ENCODE peak calls at places on chromosomes 5 and 9, in six cellular contexts. X is GM12891, A is HepG2, M is H1, N is K562, H is GM12878. T is an unnamed sample.

GRCh38 chr5:180866296-180866695 is 5.2 kb upstream of the ZFP62 start:
- DNase-seq in X (no peak), A (no peak), M (no peak), N (no peak), H (no peak), T (no peak)

GRCh38 chr9:17725399-17726010 is 146.6 kb downstream of the SH3GL2 start:
- DNase-seq in X (no peak), A (no peak), M (no peak), N (no peak), H (no peak), T (no peak)

GRCh38 chr5:104179057-104179456 is 616.5 kb upstream of the NUDT12 start:
- DNase-seq in X (peak; percentile 3), A (peak; percentile 74), M (peak; percentile 63), N (peak; percentile 71), H (peak; percentile 19), T (no peak)

GRCh38 chr9:5851445-5851844 is 18.5 kb upstream of the ERMP1 start:
- DNase-seq in X (peak; percentile 33), A (no peak), M (no peak), N (peak; percentile 45), H (peak; percentile 90), T (peak; percentile 34)

GRCh38 chr5:9947944-9948343 is 301.7 kb downstream of the ATPSCKMT start:
- DNase-seq in X (no peak), A (no peak), M (no peak), N (no peak), H (no peak), T (no peak)

GRCh38 chr9:111839981-111840380 is 45.2 kb upstream of the SHOC1 start:
- DNase-seq in X (no peak), A (no peak), M (no peak), N (no peak), H (no peak), T (no peak)

GRCh38 chr5:139494256-139494655 is 11.7 kb upstream of the STING1 start:
- DNase-seq in X (no peak), A (no peak), M (no peak), N (no peak), H (no peak), T (no peak)

GRCh38 chr9:8857330-8858249 is 1058.0 kb upstream of the DMAC1 start:
- DNase-seq in X (no peak), A (no peak), M (peak; percentile 83), N (no peak), H (no peak), T (no peak)

GRCh38 chr9:89038354-89039091 is 47.3 kb downstream of the S1PR3 start:
- DNase-seq in X (no peak), A (no peak), M (no peak), N (no peak), H (no peak), T (no peak)

GRCh38 chr5:1724822-1725602 is 74.6 kb downstream of the MRPL36 start:
- DNase-seq in X (peak; percentile 19), A (no peak), M (peak; percentile 73), N (peak; percentile 77), H (no peak), T (no peak)

GRCh38 chr5:34563951-34564705 is 92.0 kb upstream of the RAI14 start:
- DNase-seq in X (no peak), A (no peak), M (no peak), N (peak; percentile 23), H (no peak), T (no peak)

GRCh38 chr5:159786901-159787691 is 129.2 kb upstream of the ADRA1B start:
- DNase-seq in X (no peak), A (no peak), M (no peak), N (no peak), H (no peak), T (no peak)

GRCh38 chr5:161312882-161313281 is 233.6 kb downstream of the GABRB2 start:
- DNase-seq in X (no peak), A (no peak), M (no peak), N (no peak), H (no peak), T (no peak)

GRCh38 chr9:18422296-18423036 is 51.5 kb upstream of the ADAMTSL1 start:
- DNase-seq in X (no peak), A (no peak), M (no peak), N (no peak), H (no peak), T (no peak)

GRCh38 chr5:16916262-16916878 is 19.7 kb downstream of the MYO10 start:
- DNase-seq in X (no peak), A (no peak), M (no peak), N (no peak), H (no peak), T (no peak)

GRCh38 chr9:108291586-108291932 is 564.2 kb downstream of the ACTL7B start:
- DNase-seq in X (no peak), A (no peak), M (no peak), N (no peak), H (no peak), T (no peak)

GRCh38 chr5:114782869-114783268 is 386.8 kb downstream of the TRIM36 start:
- DNase-seq in X (no peak), A (no peak), M (peak; percentile 56), N (no peak), H (no peak), T (no peak)

GRCh38 chr5:149273950-149274349 is 2.3 kb downstream of the AFAP1L1 start:
- DNase-seq in X (no peak), A (peak; percentile 9), M (no peak), N (no peak), H (no peak), T (no peak)

GRCh38 chr5:179860301-179860700 is 1.7 kb upstream of the MRNIP start:
- DNase-seq in X (no peak), A (no peak), M (no peak), N (no peak), H (no peak), T (no peak)

GRCh38 chr5:149576021-149576420 is 5.3 kb upstream of the ARHGEF37 start:
- DNase-seq in X (no peak), A (no peak), M (no peak), N (no peak), H (no peak), T (no peak)

GRCh38 chr9:134545213-134546211 is 96.1 kb upstream of the COL5A1 start:
- DNase-seq in X (no peak), A (no peak), M (no peak), N (no peak), H (no peak), T (peak; percentile 14)

GRCh38 chr5:107831612-107832395 is 161.1 kb upstream of the EFNA5 start:
- DNase-seq in X (no peak), A (no peak), M (no peak), N (no peak), H (no peak), T (no peak)

GRCh38 chr9:110125207-110125751 is 82.7 kb downstream of the C9orf152 start:
- DNase-seq in X (no peak), A (peak; percentile 95), M (peak; percentile 69), N (no peak), H (no peak), T (no peak)

GRCh38 chr9:32486839-32487562 is 39.0 kb downstream of the RIGI start:
- DNase-seq in X (no peak), A (peak; percentile 78), M (no peak), N (no peak), H (no peak), T (no peak)

GRCh38 chr5:84779206-84779605 is 394.5 kb upstream of the EDIL3 start:
- DNase-seq in X (no peak), A (no peak), M (no peak), N (no peak), H (no peak), T (no peak)

GRCh38 chr9:2837915-2838314 is 6.0 kb downstream of the PUM3 start:
- DNase-seq in X (no peak), A (no peak), M (no peak), N (no peak), H (no peak), T (no peak)
- TF ChIP-seq TAF1 in X (no peak), A (no peak), M (no peak), N (no peak), H (no peak), T (no peak)

GRCh38 chr5:175457466-175457865 is 13.5 kb upstream of the DRD1 start:
- DNase-seq in X (no peak), A (no peak), M (no peak), N (no peak), H (peak; percentile 30), T (no peak)

GRCh38 chr5:175460126-175460525 is 16.1 kb upstream of the DRD1 start:
- DNase-seq in X (no peak), A (no peak), M (no peak), N (no peak), H (no peak), T (no peak)

GRCh38 chr5:175460560-175460959 is 16.6 kb upstream of the DRD1 start:
- DNase-seq in X (no peak), A (no peak), M (no peak), N (no peak), H (no peak), T (no peak)

GRCh38 chr5:175464414-175465233 is 13.7 kb upstream of the SFXN1 start:
- DNase-seq in X (no peak), A (peak; percentile 60), M (peak; percentile 87), N (peak; percentile 45), H (no peak), T (no peak)

DNA sequence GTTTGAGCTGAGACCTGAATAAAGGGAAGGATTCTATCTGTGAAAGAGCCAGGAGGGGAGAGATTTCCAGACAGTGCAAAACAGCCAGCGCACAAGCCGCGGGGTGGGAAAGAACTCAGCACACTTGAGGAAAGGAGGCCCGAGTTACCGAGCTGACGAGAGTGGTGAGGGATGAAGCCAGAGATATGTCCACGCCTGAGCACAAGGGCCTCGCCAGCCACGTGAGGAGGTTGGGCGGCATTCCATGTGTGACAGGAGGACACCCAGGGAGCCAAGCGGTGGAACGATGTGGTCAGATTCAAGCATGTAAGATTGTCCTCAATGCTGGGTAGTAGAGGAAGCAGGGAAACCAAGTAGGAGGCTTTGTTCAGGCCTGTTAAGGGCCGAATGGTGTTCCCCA is 17.0 kb upstream of the SFXN1 start:
- DNase-seq in X (no peak), A (no peak), M (no peak), N (no peak), H (no peak), T (no peak)
- TF ChIP-seq POLR2AphosphoS5 in X (no peak), A (no peak), M (no peak), N (no peak), H (no peak), T (no peak)

GRCh38 chr9:136885950-136886578 is at the start of gene TRAF2:
- DNase-seq in X (peak; percentile 100), A (peak; percentile 94), M (peak; percentile 99), N (peak; percentile 100), H (peak; percentile 98), T (peak; percentile 100)
- TF ChIP-seq POLR2A in X (peak; percentile 83), A (peak; percentile 91), M (no peak), N (peak; percentile 89), H (peak; percentile 90), T (peak; percentile 92)

DNA sequence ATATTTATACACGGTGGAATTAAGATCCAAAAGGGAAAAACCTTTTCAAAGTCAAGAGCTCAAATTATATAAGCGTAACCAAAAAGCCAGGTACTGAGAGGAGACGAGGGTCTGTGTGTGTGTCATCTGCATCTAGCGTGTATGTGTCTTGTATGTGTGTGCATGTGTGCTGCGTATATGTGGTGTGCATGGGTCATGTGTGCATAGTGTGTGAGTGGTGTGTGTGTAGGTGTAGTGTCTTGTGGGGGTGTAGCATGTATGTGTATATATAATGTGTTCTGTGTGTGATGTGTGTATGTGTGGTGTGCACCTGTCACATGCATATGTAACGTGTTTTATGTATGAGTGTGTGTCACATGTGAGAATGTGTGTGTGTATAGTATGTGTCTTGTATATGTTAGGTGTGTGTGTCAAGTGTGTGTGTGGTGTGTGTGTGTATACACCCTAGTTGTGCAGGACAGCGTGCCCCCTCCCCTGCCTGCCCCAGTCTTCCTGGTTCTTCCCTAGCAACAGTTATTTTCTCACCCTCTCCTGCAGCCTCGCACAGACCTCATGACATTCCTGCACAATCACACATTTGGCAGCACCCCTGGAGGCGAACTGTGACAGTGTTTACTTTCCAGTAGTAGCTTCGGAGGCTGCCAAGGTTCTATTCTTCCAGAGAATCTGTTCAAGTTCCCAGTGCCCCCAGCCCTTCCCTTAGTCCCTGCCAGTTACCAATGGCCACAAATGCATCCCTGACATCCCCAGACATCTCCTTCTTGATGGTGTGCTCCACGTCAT is 27.1 kb upstream of the TNIP1 start:
- DNase-seq in X (no peak), A (no peak), M (no peak), N (no peak), H (no peak), T (no peak)
- TF ChIP-seq TAF1 in X (no peak), A (no peak), M (no peak), N (no peak), H (no peak), T (no peak)

T was measured in GM12892.